ENCODE peak calls at places on chromosomes 5 and 9, in eight cellular contexts. V is neural progenitor cell, N is HCT116, C is GM23338, D is OCI-LY7, X is GM23248, F is PC-3, H is MM.1S. I is an unnamed sample.
A peak's percentile ranks its signal among the peaks of the same experiment; 100 is the strongest.

GRCh38 chr5:27947088-27947487 is 908.7 kb upstream of the CDH9 start:
- DNase-seq in V (peak; percentile 5), N (no peak), C (no peak), D (no peak), X (no peak), F (peak; percentile 40), H (no peak), I (no peak)

GRCh38 chr5:56003633-56004032 is 8.9 kb upstream of the IL6ST start:
- DNase-seq in V (no peak), N (no peak), C (no peak), D (no peak), X (peak; percentile 69), F (no peak), H (no peak), I (no peak)

GRCh38 chr9:107223381-107223780 is 59.7 kb upstream of the RAD23B start:
- DNase-seq in V (no peak), N (no peak), C (no peak), D (no peak), X (no peak), F (no peak), H (no peak), I (no peak)

GRCh38 chr9:130117816-130118632 is 54.2 kb upstream of the NCS1 start:
- DNase-seq in V (no peak), N (peak; percentile 21), C (no peak), D (no peak), X (peak; percentile 94), F (peak; percentile 20), H (no peak), I (no peak)

GRCh38 chr5:163867324-163867723 is 361.9 kb downstream of the MAT2B start:
- DNase-seq in V (no peak), N (no peak), C (no peak), D (no peak), X (no peak), F (no peak), H (no peak), I (no peak)

GRCh38 chr9:6788175-6789016 is 30.6 kb downstream of the KDM4C start:
- DNase-seq in V (peak; percentile 40), N (peak; percentile 24), C (no peak), D (no peak), X (peak; percentile 82), F (peak; percentile 76), H (no peak), I (peak; percentile 57)

GRCh38 chr5:169650701-169651331 is 13.7 kb downstream of the DOCK2 start:
- DNase-seq in V (no peak), N (no peak), C (no peak), D (peak; percentile 43), X (peak; percentile 79), F (peak; percentile 70), H (no peak), I (no peak)

GRCh38 chr9:16406536-16407225 is 463.8 kb downstream of the BNC2 start:
- DNase-seq in V (no peak), N (no peak), C (no peak), D (no peak), X (no peak), F (no peak), H (no peak), I (no peak)

GRCh38 chr5:154158379-154158738 is 32.2 kb upstream of the GALNT10 start:
- DNase-seq in V (no peak), N (no peak), C (no peak), D (no peak), X (no peak), F (no peak), H (no peak), I (no peak)

GRCh38 chr5:67303356-67303755 is 106.8 kb upstream of the CD180 start:
- DNase-seq in V (no peak), N (no peak), C (no peak), D (no peak), X (peak; percentile 67), F (no peak), H (no peak), I (no peak)

GRCh38 chr5:177446184-177447065 is at the start of gene PRR7:
- DNase-seq in V (peak; percentile 86), N (no peak), C (peak; percentile 73), D (peak; percentile 87), X (peak; percentile 88), F (peak; percentile 79), H (peak; percentile 77), I (peak; percentile 82)

GRCh38 chr5:54533541-54534179 is 16.1 kb downstream of the SNX18 start:
- DNase-seq in V (peak; percentile 65), N (no peak), C (peak; percentile 60), D (no peak), X (peak; percentile 41), F (no peak), H (no peak), I (peak; percentile 57)

GRCh38 chr5:141199359-141200235 is at the start of gene PCDHB11:
- DNase-seq in V (peak; percentile 53), N (no peak), C (peak; percentile 72), D (peak; percentile 18), X (peak; percentile 48), F (peak; percentile 37), H (peak; percentile 50), I (no peak)

GRCh38 chr9:119500072-119500771 is 131.0 kb upstream of the BRINP1 start:
- DNase-seq in V (no peak), N (no peak), C (no peak), D (no peak), X (peak; percentile 28), F (no peak), H (no peak), I (no peak)

GRCh38 chr5:73312146-73312871 is 136.3 kb downstream of the FOXD1 start:
- DNase-seq in V (peak; percentile 50), N (no peak), C (peak; percentile 62), D (peak; percentile 4), X (peak; percentile 96), F (no peak), H (peak; percentile 36), I (peak; percentile 29)
- TF ChIP-seq EZH2phosphoT487 in V (no peak), N (no peak), C (no peak), D (no peak), X (no peak), F (no peak), H (no peak), I (no peak)

GRCh38 chr9:118395415-118395814 is 691.2 kb downstream of the TLR4 start:
- DNase-seq in V (no peak), N (no peak), C (no peak), D (no peak), X (no peak), F (no peak), H (peak; percentile 56), I (no peak)
- TF ChIP-seq EZH2phosphoT487 in V (no peak), N (no peak), C (no peak), D (no peak), X (no peak), F (no peak), H (no peak), I (no peak)

GRCh38 chr5:172410839-172411238 is 43.5 kb downstream of the SH3PXD2B start:
- DNase-seq in V (no peak), N (no peak), C (no peak), D (no peak), X (peak; percentile 71), F (no peak), H (no peak), I (peak; percentile 28)
- TF ChIP-seq EZH2phosphoT487 in V (no peak), N (no peak), C (no peak), D (no peak), X (no peak), F (no peak), H (no peak), I (no peak)

GRCh38 chr5:58048954-58049353 is 410.9 kb downstream of the PLK2 start:
- DNase-seq in V (no peak), N (no peak), C (no peak), D (no peak), X (no peak), F (no peak), H (no peak), I (no peak)
- TF ChIP-seq EZH2phosphoT487 in V (no peak), N (no peak), C (no peak), D (no peak), X (no peak), F (no peak), H (no peak), I (no peak)

DNA sequence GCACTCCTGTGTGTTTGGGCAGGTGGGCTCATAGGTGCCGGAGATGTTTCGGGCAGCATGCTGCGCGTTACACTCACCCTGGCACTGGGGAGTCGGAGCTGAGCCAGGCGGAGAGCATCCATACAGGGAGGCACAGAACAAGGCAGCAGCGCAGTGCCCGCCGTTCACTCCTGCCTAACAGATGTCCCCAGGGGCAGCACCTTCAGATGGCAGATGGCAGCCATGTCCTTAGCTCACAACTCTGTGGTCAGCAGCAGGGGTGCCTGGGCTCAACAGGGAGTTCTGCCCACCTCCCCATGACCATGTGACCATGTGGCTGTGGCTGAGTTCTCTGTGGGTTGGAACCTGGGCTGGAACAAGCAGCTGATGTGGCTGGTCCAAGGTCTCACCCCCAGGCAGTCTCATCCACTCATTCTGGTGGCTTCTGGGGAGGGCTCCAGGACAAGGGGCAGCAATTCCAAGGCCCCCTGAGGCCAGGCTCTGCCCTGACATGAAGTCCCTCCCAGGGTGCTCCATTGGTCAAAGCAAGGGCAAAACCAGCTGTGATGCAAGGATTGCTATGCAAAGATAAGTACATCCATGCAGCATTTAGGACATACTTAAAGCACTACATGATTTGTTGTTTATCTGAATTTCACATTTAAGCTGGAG is 64.2 kb downstream of the MRPL36 start:
- DNase-seq in V (no peak), N (no peak), C (no peak), D (no peak), X (no peak), F (no peak), H (no peak), I (no peak)
- TF ChIP-seq EZH2phosphoT487 in V (no peak), N (no peak), C (no peak), D (no peak), X (no peak), F (no peak), H (no peak), I (no peak)